ENCODE peak calls at places on chromosomes 12 and 14, in ten cellular contexts. F is IMR-90; Q is ovary; K is CD8-positive, alpha-beta memory T cell; S is fibroblast of lung; Y is tibial nerve; A is aorta; N is lower lobe of right lung; L is HCT116; V is psoas muscle. W is an unnamed sample.

GRCh38 chr14:65290830-65291229 is 121.7 kb upstream of the FUT8 start:
- DNase-seq in F (peak; percentile 85), Q (no peak), K (no peak), S (peak; percentile 62), Y (no peak), A (no peak), N (no peak), L (peak; percentile 93), V (no peak), W (no peak)

GRCh38 chr14:39264558-39264957 is 30.8 kb downstream of the MIA2 start:
- DNase-seq in F (no peak), Q (no peak), K (no peak), S (no peak), Y (no peak), A (no peak), N (no peak), L (no peak), V (no peak), W (no peak)

GRCh38 chr14:103216857-103217256 is 93.6 kb downstream of the TNFAIP2 start:
- DNase-seq in F (no peak), Q (no peak), K (no peak), S (no peak), Y (no peak), A (peak; percentile 28), N (no peak), L (no peak), V (no peak), W (no peak)

GRCh38 chr14:101352567-101352966 is 208.7 kb upstream of the DIO3 start:
- DNase-seq in F (no peak), Q (no peak), K (no peak), S (no peak), Y (no peak), A (no peak), N (no peak), L (no peak), V (no peak), W (no peak)

GRCh38 chr12:117744418-117744817 is 224.4 kb downstream of the KSR2 start:
- DNase-seq in F (no peak), Q (no peak), K (no peak), S (no peak), Y (no peak), A (no peak), N (no peak), L (no peak), V (no peak), W (no peak)

GRCh38 chr14:52333823-52334657 is 19.9 kb downstream of the PTGER2 start:
- DNase-seq in F (peak; percentile 38), Q (no peak), K (no peak), S (peak; percentile 74), Y (no peak), A (no peak), N (no peak), L (no peak), V (no peak), W (no peak)

GRCh38 chr12:18690653-18691052 is 47.2 kb downstream of the PLCZ1 start:
- DNase-seq in F (peak; percentile 98), Q (no peak), K (no peak), S (peak; percentile 19), Y (no peak), A (no peak), N (no peak), L (peak; percentile 79), V (no peak), W (no peak)

GRCh38 chr12:70741266-70741665 is 104.0 kb upstream of the PTPRB start:
- DNase-seq in F (no peak), Q (no peak), K (no peak), S (no peak), Y (no peak), A (no peak), N (no peak), L (no peak), V (no peak), W (no peak)

GRCh38 chr12:25994252-25994651 is 35.8 kb downstream of the RASSF8 start:
- DNase-seq in F (peak; percentile 96), Q (no peak), K (no peak), S (peak; percentile 97), Y (no peak), A (no peak), N (no peak), L (no peak), V (no peak), W (no peak)

GRCh38 chr14:95190346-95190840 is 33.1 kb upstream of the DICER1 start:
- DNase-seq in F (no peak), Q (no peak), K (no peak), S (no peak), Y (no peak), A (no peak), N (no peak), L (no peak), V (no peak), W (no peak)

GRCh38 chr12:12784911-12785814 is at the start of gene APOLD1:
- DNase-seq in F (no peak), Q (peak; percentile 45), K (no peak), S (no peak), Y (no peak), A (peak; percentile 83), N (no peak), L (no peak), V (no peak), W (no peak)

DNA sequence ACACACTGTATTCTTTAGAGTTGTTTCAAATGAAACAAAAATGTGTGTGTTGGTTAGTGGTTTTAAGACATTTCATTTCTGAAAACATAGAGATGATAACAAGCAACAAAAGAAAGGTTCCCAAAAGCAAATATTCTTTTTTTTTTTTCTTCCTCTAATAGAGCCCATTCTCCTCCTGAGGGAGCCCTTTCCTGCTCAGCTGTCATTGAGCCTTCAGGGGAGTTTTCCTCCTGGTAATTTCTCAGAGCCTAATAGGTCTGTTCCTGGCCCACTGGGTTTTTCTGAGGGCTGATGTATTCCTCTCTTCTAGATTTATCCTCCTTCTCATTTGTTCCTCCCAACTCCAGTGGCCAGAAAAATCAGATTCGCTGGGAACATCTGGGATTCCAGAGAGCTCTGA is 654.5 kb downstream of the NOVA1 start:
- DNase-seq in F (no peak), Q (no peak), K (no peak), S (no peak), Y (no peak), A (no peak), N (no peak), L (no peak), V (no peak), W (no peak)
- H3K9me3 ChIP-seq in F (peaks cover 5% of the 10 kb centered on the region), Q (no peaks in the 10 kb centered on the region), K (no peaks in the 10 kb centered on the region), S (no peaks in the 10 kb centered on the region), Y (no peaks in the 10 kb centered on the region), A (no peaks in the 10 kb centered on the region), N (no peaks in the 10 kb centered on the region), L (peaks cover 11% of the 10 kb centered on the region), V (no peaks in the 10 kb centered on the region), W (no peaks in the 10 kb centered on the region)

GRCh38 chr12:132534076-132534475 is 44.1 kb downstream of the FBRSL1 start:
- DNase-seq in F (no peak), Q (no peak), K (no peak), S (no peak), Y (no peak), A (no peak), N (no peak), L (no peak), V (no peak), W (no peak)
- H3K9me3 ChIP-seq in F (no peaks in the 10 kb centered on the region), Q (no peaks in the 10 kb centered on the region), K (no peaks in the 10 kb centered on the region), S (peaks cover 7% of the 10 kb centered on the region), Y (no peaks in the 10 kb centered on the region), A (no peaks in the 10 kb centered on the region), N (no peaks in the 10 kb centered on the region), L (peaks cover 6% of the 10 kb centered on the region), V (no peaks in the 10 kb centered on the region), W (no peaks in the 10 kb centered on the region)

DNA sequence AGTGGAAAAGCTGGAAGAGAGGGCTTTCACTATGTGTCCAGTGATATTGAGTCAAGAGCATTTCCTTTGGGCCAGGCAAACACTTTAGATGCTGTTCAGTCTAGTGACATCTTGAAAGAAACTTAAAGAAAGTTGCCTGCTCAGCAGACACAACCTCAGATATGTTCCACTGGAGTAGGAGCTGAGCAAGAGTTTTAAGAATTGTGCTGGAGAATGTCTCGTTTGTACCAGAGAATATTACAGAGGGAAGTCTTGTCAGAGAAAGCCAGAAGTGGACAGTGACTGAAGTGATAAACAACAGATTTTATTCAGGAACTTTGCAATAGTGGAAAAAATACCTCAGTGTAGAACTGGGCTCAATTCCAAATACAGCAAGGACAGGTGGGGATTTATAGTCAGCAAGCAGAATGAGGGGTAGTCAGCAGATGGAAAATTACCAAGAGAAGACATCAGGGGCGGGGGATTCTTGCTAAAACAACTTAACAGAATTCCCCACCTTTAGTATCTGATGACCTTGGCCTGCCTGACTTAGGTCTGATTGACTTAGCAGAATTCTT is 18.6 kb downstream of the ZDHHC17 start:
- DNase-seq in F (no peak), Q (no peak), K (no peak), S (no peak), Y (no peak), A (no peak), N (no peak), L (no peak), V (no peak), W (no peak)
- H3K9me3 ChIP-seq in F (no peaks in the 10 kb centered on the region), Q (no peaks in the 10 kb centered on the region), K (no peaks in the 10 kb centered on the region), S (no peaks in the 10 kb centered on the region), Y (no peaks in the 10 kb centered on the region), A (no peaks in the 10 kb centered on the region), N (no peaks in the 10 kb centered on the region), L (no peaks in the 10 kb centered on the region), V (no peaks in the 10 kb centered on the region), W (no peaks in the 10 kb centered on the region)

GRCh38 chr12:133105620-133106019 is 24.5 kb downstream of the ZNF891 start:
- DNase-seq in F (no peak), Q (no peak), K (no peak), S (peak; percentile 14), Y (no peak), A (no peak), N (no peak), L (no peak), V (no peak), W (no peak)
- H3K9me3 ChIP-seq in F (peaks cover 84% of the 10 kb centered on the region), Q (peaks cover 69% of the 10 kb centered on the region), K (peaks cover 91% of the 10 kb centered on the region), S (peaks cover 7% of the 10 kb centered on the region), Y (peaks cover 100% of the 10 kb centered on the region), A (peaks cover 21% of the 10 kb centered on the region), N (peaks cover 100% of the 10 kb centered on the region), L (peaks cover 58% of the 10 kb centered on the region), V (peaks cover 99% of the 10 kb centered on the region), W (peaks cover 57% of the 10 kb centered on the region)

GRCh38 chr12:268483-268840 is 5.8 kb upstream of the SLC6A13 start:
- DNase-seq in F (no peak), Q (no peak), K (no peak), S (no peak), Y (no peak), A (no peak), N (no peak), L (no peak), V (no peak), W (no peak)
- H3K9me3 ChIP-seq in F (no peaks in the 10 kb centered on the region), Q (no peaks in the 10 kb centered on the region), K (no peaks in the 10 kb centered on the region), S (no peaks in the 10 kb centered on the region), Y (no peaks in the 10 kb centered on the region), A (peaks cover 1% of the 10 kb centered on the region), N (no peaks in the 10 kb centered on the region), L (no peaks in the 10 kb centered on the region), V (no peaks in the 10 kb centered on the region), W (no peaks in the 10 kb centered on the region)

W was measured in T-helper 17 cell.